ENCODE peak calls at places on chromosomes 1 and 21, in eight cellular contexts. L, Q, W, H, X, R, E and Z are unnamed samples.
A peak's percentile ranks its signal among the peaks of the same experiment; 100 is the strongest.

GRCh38 chr1:172903581-172904220 is 147.0 kb downstream of the TNFSF18 start:
- DNase-seq in L (peak; percentile 82), Q (no peak), W (no peak), H (no peak), X (no peak), R (no peak), E (no peak), Z (no peak)

GRCh38 chr1:38608202-38608864 is 251.2 kb downstream of the RRAGC start:
- DNase-seq in L (peak; percentile 4), Q (peak; percentile 36), W (no peak), H (no peak), X (no peak), R (no peak), E (no peak), Z (no peak)

GRCh38 chr1:11569551-11569950 is 84.7 kb downstream of the FBXO2 start:
- DNase-seq in L (no peak), Q (no peak), W (no peak), H (no peak), X (no peak), R (no peak), E (no peak), Z (peak; percentile 60)

GRCh38 chr1:214453109-214453722 is 98.2 kb downstream of the PTPN14 start:
- DNase-seq in L (peak; percentile 72), Q (no peak), W (no peak), H (no peak), X (no peak), R (no peak), E (no peak), Z (no peak)

GRCh38 chr1:109275706-109276345 is 7.1 kb downstream of the PSRC1 start:
- DNase-seq in L (peak; percentile 75), Q (no peak), W (no peak), H (no peak), X (no peak), R (no peak), E (no peak), Z (peak; percentile 72)

GRCh38 chr1:65148548-65149390 is 766 bp downstream of the AK4 start:
- DNase-seq in L (peak; percentile 19), Q (peak; percentile 53), W (peak; percentile 46), H (peak; percentile 38), X (peak; percentile 76), R (peak; percentile 76), E (no peak), Z (peak; percentile 78)

GRCh38 chr1:156840880-156841279 is 18.0 kb downstream of the INSRR start:
- DNase-seq in L (no peak), Q (no peak), W (no peak), H (no peak), X (no peak), R (no peak), E (no peak), Z (peak; percentile 65)

GRCh38 chr1:68442822-68443556 is 6.8 kb downstream of the RPE65 start:
- DNase-seq in L (peak; percentile 82), Q (no peak), W (peak; percentile 7), H (peak; percentile 31), X (no peak), R (no peak), E (no peak), Z (no peak)

GRCh38 chr21:24290151-24290833 is 1317.0 kb downstream of the MRPL39 start:
- DNase-seq in L (no peak), Q (no peak), W (no peak), H (no peak), X (no peak), R (no peak), E (no peak), Z (no peak)

GRCh38 chr1:54836594-54836993 is 35.5 kb upstream of the TTC22 start:
- DNase-seq in L (no peak), Q (no peak), W (no peak), H (no peak), X (no peak), R (peak; percentile 40), E (no peak), Z (no peak)

GRCh38 chr21:28298251-28298672 is 694.4 kb downstream of the LTN1 start:
- DNase-seq in L (peak; percentile 63), Q (no peak), W (no peak), H (no peak), X (no peak), R (no peak), E (no peak), Z (no peak)

GRCh38 chr1:74504125-74505065 is 8.0 kb downstream of the LRRC53 start:
- DNase-seq in L (peak; percentile 50), Q (peak; percentile 54), W (peak; percentile 27), H (peak; percentile 2), X (no peak), R (no peak), E (no peak), Z (no peak)

GRCh38 chr1:94820918-94821317 is 761 bp downstream of the SLC44A3 start:
- DNase-seq in L (no peak), Q (no peak), W (no peak), H (no peak), X (no peak), R (no peak), E (no peak), Z (no peak)

DNA sequence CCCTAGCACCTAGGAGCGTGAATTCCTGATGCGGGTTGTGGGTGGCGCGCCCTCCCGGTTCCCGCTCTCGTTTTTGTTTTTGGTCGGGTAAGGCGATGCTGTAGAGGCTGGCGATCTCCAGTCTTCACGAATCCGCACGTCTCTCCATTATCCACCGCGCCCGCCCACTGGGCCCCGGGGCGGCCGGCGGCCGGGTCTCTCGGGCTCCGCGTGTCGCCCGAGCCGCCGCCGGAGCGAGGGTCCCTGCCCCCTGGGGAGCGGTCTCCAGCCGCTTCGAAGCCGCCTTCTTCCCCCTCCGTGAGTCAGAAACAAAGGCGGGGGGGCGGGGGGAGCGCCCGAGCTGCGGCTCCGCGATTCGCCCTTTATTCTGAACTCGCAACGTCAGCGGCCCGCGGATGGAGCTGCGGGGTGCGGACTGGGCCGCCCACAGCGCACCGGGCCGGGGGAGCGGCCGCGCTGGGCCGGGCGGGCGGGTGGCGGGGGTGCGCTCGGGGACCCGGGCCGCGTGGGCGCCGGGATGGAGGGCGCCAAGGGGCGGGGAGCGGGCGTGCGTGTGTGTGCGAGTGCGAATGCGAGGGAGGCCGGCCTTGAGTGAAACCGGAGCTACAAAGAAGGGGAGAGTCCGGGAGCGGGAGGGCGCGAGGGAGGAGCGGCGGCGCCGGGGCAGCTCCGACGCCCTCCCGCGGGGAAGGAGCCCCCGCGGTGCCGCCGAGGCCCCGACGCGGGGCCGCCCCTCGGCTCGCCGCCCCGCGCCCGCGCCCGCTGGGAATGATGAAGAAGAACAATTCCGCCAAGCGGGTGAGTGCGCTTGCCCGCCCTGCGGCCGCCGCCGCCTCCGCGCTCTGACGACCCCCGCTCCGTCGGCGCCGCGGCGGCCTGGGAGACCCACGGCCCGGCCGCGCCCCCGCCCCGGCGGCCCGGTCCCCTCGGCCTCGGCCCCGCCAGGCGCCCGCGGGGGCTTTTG is at the start of gene PLEKHO1:
- DNase-seq in L (peak; percentile 85), Q (peak; percentile 91), W (peak; percentile 87), H (peak; percentile 63), X (peak; percentile 89), R (peak; percentile 92), E (peak; percentile 86), Z (peak; percentile 97)
- TF ChIP-seq CTCF in L (no peak), Q (no peak), W (no peak), H (no peak), X (no peak), R (no peak), E (no peak), Z (no peak)

DNA sequence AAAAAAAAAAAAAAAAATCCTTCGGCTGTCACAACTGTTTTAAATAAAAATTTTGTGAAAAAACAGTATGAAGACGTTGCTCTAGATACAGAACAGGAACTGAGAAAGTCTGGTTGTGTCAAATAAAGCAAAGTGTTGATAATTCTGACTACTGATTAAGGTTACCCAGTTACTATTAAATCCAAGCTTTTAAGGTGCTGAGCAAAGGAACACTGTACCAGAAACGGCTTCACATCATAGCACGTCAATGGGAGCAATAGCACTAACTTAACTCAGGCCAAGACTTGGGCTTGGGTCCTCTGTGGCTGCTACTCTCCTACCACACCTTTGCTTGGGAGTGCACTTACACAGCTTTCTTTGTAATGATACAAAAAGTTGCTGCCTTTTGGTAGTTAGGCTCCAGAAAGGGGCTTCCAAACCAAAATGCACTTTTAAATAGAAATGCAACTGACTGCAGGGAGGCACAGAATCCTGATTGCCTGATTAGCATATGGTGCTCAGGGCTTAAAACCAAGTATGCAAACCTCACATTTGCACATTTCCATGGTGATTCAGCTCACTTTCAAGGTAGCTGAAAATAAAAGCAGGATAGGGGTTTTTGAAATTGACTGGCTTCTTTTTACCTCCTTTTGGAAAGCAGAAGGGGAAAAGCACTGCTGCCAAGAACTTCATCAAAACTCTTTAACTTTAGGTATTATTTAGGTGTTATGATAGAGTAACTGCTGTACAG is 6.3 kb downstream of the MCL1 start:
- DNase-seq in L (no peak), Q (no peak), W (no peak), H (no peak), X (no peak), R (no peak), E (no peak), Z (peak; percentile 3)
- TF ChIP-seq POLR2A in L (peak; percentile 85), Q (no peak), W (peak; percentile 9), H (no peak), X (peak; percentile 68), R (no peak), E (no peak), Z (no peak)

DNA sequence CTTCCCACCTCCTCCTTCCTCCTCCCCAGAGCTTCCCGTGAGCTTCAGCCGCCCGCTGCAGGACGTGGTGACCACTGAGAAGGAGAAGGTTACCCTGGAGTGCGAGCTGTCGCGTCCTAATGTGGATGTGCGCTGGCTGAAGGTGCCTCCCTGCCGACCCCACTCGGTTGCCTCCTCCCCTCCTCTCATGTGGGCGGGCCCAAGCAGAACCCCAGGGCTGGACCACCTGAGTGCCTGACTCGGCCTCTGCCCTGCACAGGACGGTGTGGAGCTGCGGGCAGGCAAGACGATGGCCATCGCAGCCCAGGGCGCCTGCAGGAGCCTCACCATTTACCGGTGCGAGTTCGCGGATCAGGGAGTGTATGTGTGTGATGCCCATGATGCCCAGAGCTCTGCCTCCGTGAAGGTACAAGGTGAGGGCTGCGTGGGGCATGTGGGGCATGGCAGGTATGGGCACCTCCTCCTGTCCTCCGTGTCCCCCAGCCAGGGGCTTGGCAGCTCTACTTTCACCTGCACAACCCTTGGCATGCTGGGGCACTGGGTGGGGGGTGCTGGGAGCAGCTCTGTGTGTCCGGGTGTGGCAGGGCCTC is 69.2 kb downstream of the OBSCN start:
- DNase-seq in L (no peak), Q (no peak), W (no peak), H (no peak), X (no peak), R (no peak), E (no peak), Z (peak; percentile 78)
- TF ChIP-seq CTCF in L (no peak), Q (no peak), W (no peak), H (no peak), X (no peak), R (no peak), E (no peak), Z (no peak)

DNA sequence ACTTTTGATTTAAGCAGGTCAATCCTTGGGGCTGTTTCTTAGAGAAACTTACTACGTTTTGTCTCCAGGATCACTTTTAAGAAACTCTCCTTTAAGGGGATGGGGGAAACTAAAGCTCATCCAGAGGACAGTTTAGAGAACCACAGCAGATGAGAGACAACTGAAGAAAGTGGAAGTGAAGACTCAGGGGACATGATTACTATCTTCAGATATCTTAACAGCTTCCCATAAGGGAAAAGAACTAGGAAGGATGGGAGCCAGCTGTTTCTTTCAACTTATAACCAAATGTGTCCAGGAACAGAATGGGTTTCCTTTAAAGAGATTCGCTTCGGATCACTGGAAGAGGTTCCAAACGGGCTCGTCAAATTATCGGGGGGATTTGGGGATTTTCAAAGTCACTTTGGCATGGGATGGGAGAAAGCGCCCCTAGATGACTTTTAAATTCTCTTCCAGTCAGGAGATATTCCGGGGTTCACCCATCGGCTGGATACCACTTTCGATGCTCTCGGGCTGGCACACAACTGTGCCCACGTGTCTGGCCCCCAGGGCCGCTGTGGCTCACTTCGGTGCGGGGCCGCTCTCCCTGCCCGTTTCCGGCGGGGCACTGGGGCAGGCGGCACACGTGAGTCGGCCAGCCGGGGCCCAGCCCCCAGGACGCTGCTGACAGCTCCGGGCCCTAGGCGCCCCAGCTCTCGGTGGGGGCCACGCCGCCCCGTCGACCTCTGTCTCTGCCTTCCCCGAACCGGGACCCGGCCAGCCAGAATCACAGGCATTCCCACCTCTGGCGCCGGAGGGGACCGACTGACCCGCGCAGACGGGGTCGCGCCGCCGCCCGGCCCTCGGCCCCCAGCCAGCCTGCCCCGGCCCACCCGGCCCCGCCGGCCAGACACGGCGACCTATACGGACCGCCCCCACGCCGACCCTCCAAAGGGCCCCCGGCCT is 1.0 kb downstream of the SCMH1 start:
- DNase-seq in L (peak; percentile 17), Q (peak; percentile 70), W (peak; percentile 76), H (peak; percentile 40), X (peak; percentile 72), R (peak; percentile 78), E (peak; percentile 70), Z (peak; percentile 92)
- TF ChIP-seq POLR2A in L (no peak), Q (peak; percentile 39), W (no peak), H (no peak), X (peak; percentile 91), R (no peak), E (peak; percentile 76), Z (no peak)